ENCODE peak calls at places on chromosomes 2 and 18, in four cellular contexts. I is fibroblast of lung, D is B cell, Q is kidney. G is an unnamed sample.

GRCh38 chr2:18619091-18619490 is 29.7 kb upstream of the NT5C1B start:
- DNase-seq in I (no peak), D (no peak), Q (no peak), G (no peak)

GRCh38 chr2:124836415-124836814 is 811.3 kb downstream of the CNTNAP5 start:
- DNase-seq in I (peak; percentile 87), D (no peak), Q (no peak), G (no peak)

GRCh38 chr2:203361922-203362321 is 33.7 kb downstream of the ABI2 start:
- DNase-seq in I (peak; percentile 15), D (no peak), Q (no peak), G (no peak)

GRCh38 chr18:22637787-22638186 is 220.1 kb upstream of the CTAGE1 start:
- DNase-seq in I (peak; percentile 75), D (no peak), Q (no peak), G (no peak)

GRCh38 chr18:58183226-58183625 is 139.2 kb downstream of the NEDD4L start:
- DNase-seq in I (no peak), D (no peak), Q (no peak), G (no peak)

GRCh38 chr2:67867735-67868134 is 195.1 kb downstream of the C1D start:
- DNase-seq in I (peak; percentile 58), D (no peak), Q (no peak), G (no peak)

GRCh38 chr2:62974999-62975398 is 75.6 kb upstream of the OTX1 start:
- DNase-seq in I (no peak), D (no peak), Q (no peak), G (no peak)

GRCh38 chr2:8659092-8659734 is 22.6 kb upstream of the ID2 start:
- DNase-seq in I (no peak), D (no peak), Q (peak; percentile 71), G (no peak)

GRCh38 chr18:35478520-35479435 is 19.0 kb downstream of the INO80C start:
- DNase-seq in I (peak; percentile 80), D (no peak), Q (no peak), G (no peak)

GRCh38 chr2:172806426-172807008 is 70.9 kb downstream of the RAPGEF4 start:
- DNase-seq in I (peak; percentile 76), D (peak; percentile 14), Q (no peak), G (no peak)

GRCh38 chr2:65073879-65074565 is 17.8 kb downstream of the CEP68 start:
- DNase-seq in I (no peak), D (no peak), Q (no peak), G (no peak)
- TF ChIP-seq CTCF in I (no peak), D (no peak), Q (no peak), G (no peak)

GRCh38 chr18:59200787-59201186 is 19.2 kb upstream of the GRP start:
- DNase-seq in I (no peak), D (no peak), Q (no peak), G (no peak)
- TF ChIP-seq CTCF in I (peak; percentile 9), D (no peak), Q (no peak), G (no peak)

GRCh38 chr18:49728542-49728941 is 84.8 kb downstream of the ACAA2 start:
- DNase-seq in I (peak; percentile 60), D (no peak), Q (no peak), G (peak; percentile 59)
- TF ChIP-seq CTCF in I (peak; percentile 66), D (no peak), Q (peak; percentile 64), G (peak; percentile 57)

GRCh38 chr2:228681426-228681825 is 499.9 kb upstream of the SPHKAP start:
- DNase-seq in I (peak; percentile 79), D (no peak), Q (no peak), G (no peak)
- TF ChIP-seq CTCF in I (peak; percentile 56), D (no peak), Q (no peak), G (peak; percentile 60)

GRCh38 chr2:64859208-64860161 is 129.7 kb upstream of the SLC1A4 start:
- DNase-seq in I (peak; percentile 96), D (peak; percentile 56), Q (peak; percentile 95), G (peak; percentile 41)
- TF ChIP-seq CTCF in I (no peak), D (no peak), Q (no peak), G (no peak)

GRCh38 chr2:239731998-239732665 is 293.0 kb downstream of the NDUFA10 start:
- DNase-seq in I (no peak), D (no peak), Q (peak; percentile 56), G (no peak)
- TF ChIP-seq CTCF in I (no peak), D (no peak), Q (no peak), G (no peak)

G was measured in neural crest cell.